ENCODE peak calls at places on chromosomes 1 and 21, in ten cellular contexts. One of them, this sample, is unnamed.

GRCh38 chr21:37073417-37074194 is 552 bp downstream of the TTC3 start:
- DNase-seq in H9: no peak
- DNase-seq in left ventricle myocardium inferior: peak
- DNase-seq in astrocyte of the spinal cord: peak
- DNase-seq in WERI-Rb-1: peak
- DNase-seq in kidney: peak
- DNase-seq in astrocyte of the cerebellum: no peak
- DNase-seq in astrocyte: peak
- DNase-seq in tibial nerve: no peak
- DNase-seq in WTC11: no peak
- DNase-seq in this sample: peak

GRCh38 chr1:10122926-10123325 is 87.4 kb upstream of the KIF1B start:
- DNase-seq in H9: no peak
- DNase-seq in astrocyte of the spinal cord: peak
- DNase-seq in left ventricle myocardium inferior: no peak
- DNase-seq in astrocyte of the cerebellum: peak
- DNase-seq in kidney: no peak
- DNase-seq in tibial nerve: no peak
- DNase-seq in WERI-Rb-1: no peak
- DNase-seq in astrocyte: peak
- DNase-seq in WTC11: no peak
- DNase-seq in this sample: no peak

GRCh38 chr21:39675595-39675994 is 62.9 kb downstream of the B3GALT5 start:
- DNase-seq in WERI-Rb-1: no peak
- DNase-seq in WTC11: peak
- DNase-seq in astrocyte: no peak
- DNase-seq in astrocyte of the spinal cord: no peak
- DNase-seq in kidney: no peak
- DNase-seq in left ventricle myocardium inferior: no peak
- DNase-seq in tibial nerve: no peak
- DNase-seq in H9: peak
- DNase-seq in astrocyte of the cerebellum: no peak
- DNase-seq in this sample: no peak

GRCh38 chr1:203204776-203205175 is 18.3 kb upstream of the CHI3L1 start:
- DNase-seq in kidney: no peak
- DNase-seq in astrocyte: no peak
- DNase-seq in left ventricle myocardium inferior: no peak
- DNase-seq in astrocyte of the spinal cord: no peak
- DNase-seq in WERI-Rb-1: peak
- DNase-seq in WTC11: no peak
- DNase-seq in astrocyte of the cerebellum: no peak
- DNase-seq in H9: no peak
- DNase-seq in tibial nerve: no peak
- DNase-seq in this sample: no peak

GRCh38 chr1:29827801-29828525 is 591.6 kb downstream of the PTPRU start:
- DNase-seq in WTC11: no peak
- DNase-seq in astrocyte of the cerebellum: no peak
- DNase-seq in tibial nerve: no peak
- DNase-seq in astrocyte of the spinal cord: no peak
- DNase-seq in left ventricle myocardium inferior: no peak
- DNase-seq in astrocyte: no peak
- DNase-seq in kidney: no peak
- DNase-seq in H9: no peak
- DNase-seq in WERI-Rb-1: no peak
- DNase-seq in this sample: no peak

GRCh38 chr1:116737855-116738318 is 16.3 kb upstream of the CD2 start:
- DNase-seq in kidney: no peak
- DNase-seq in WERI-Rb-1: no peak
- DNase-seq in astrocyte of the cerebellum: no peak
- DNase-seq in tibial nerve: no peak
- DNase-seq in WTC11: no peak
- DNase-seq in H9: no peak
- DNase-seq in astrocyte: no peak
- DNase-seq in left ventricle myocardium inferior: no peak
- DNase-seq in astrocyte of the spinal cord: no peak
- DNase-seq in this sample: no peak

GRCh38 chr1:216902669-216903388 is 179.6 kb upstream of the ESRRG start:
- DNase-seq in astrocyte of the spinal cord: peak
- DNase-seq in tibial nerve: no peak
- DNase-seq in WERI-Rb-1: no peak
- DNase-seq in WTC11: no peak
- DNase-seq in astrocyte: peak
- DNase-seq in kidney: no peak
- DNase-seq in astrocyte of the cerebellum: no peak
- DNase-seq in H9: no peak
- DNase-seq in left ventricle myocardium inferior: no peak
- DNase-seq in this sample: no peak

GRCh38 chr1:111742938-111743549 is 3.8 kb upstream of the INKA2 start:
- DNase-seq in astrocyte of the cerebellum: no peak
- DNase-seq in astrocyte: no peak
- DNase-seq in tibial nerve: no peak
- DNase-seq in WTC11: no peak
- DNase-seq in astrocyte of the spinal cord: no peak
- DNase-seq in left ventricle myocardium inferior: no peak
- DNase-seq in H9: no peak
- DNase-seq in WERI-Rb-1: no peak
- DNase-seq in kidney: no peak
- DNase-seq in this sample: no peak

GRCh38 chr21:31222142-31222541 is 121.9 kb downstream of the TIAM1 start:
- DNase-seq in tibial nerve: no peak
- DNase-seq in H9: no peak
- DNase-seq in astrocyte of the spinal cord: peak
- DNase-seq in WTC11: no peak
- DNase-seq in left ventricle myocardium inferior: no peak
- DNase-seq in WERI-Rb-1: no peak
- DNase-seq in kidney: no peak
- DNase-seq in astrocyte of the cerebellum: peak
- DNase-seq in astrocyte: peak
- DNase-seq in this sample: no peak

GRCh38 chr1:180530501-180530900 is 28.1 kb upstream of the ACBD6 start:
- DNase-seq in WERI-Rb-1: no peak
- DNase-seq in kidney: no peak
- DNase-seq in astrocyte: peak
- DNase-seq in WTC11: no peak
- DNase-seq in astrocyte of the spinal cord: peak
- DNase-seq in left ventricle myocardium inferior: no peak
- DNase-seq in tibial nerve: no peak
- DNase-seq in astrocyte of the cerebellum: no peak
- DNase-seq in H9: no peak
- DNase-seq in this sample: no peak

GRCh38 chr1:193579323-193579722 is 392.9 kb upstream of the B3GALT2 start:
- DNase-seq in WTC11: no peak
- DNase-seq in astrocyte of the spinal cord: no peak
- DNase-seq in tibial nerve: no peak
- DNase-seq in WERI-Rb-1: no peak
- DNase-seq in left ventricle myocardium inferior: no peak
- DNase-seq in astrocyte: no peak
- DNase-seq in H9: no peak
- DNase-seq in astrocyte of the cerebellum: no peak
- DNase-seq in kidney: no peak
- DNase-seq in this sample: no peak

GRCh38 chr1:50873458-50874187 is 86.4 kb downstream of the FAF1 start:
- DNase-seq in astrocyte of the spinal cord: peak
- DNase-seq in astrocyte of the cerebellum: peak
- DNase-seq in kidney: no peak
- DNase-seq in astrocyte: peak
- DNase-seq in WERI-Rb-1: peak
- DNase-seq in WTC11: peak
- DNase-seq in left ventricle myocardium inferior: peak
- DNase-seq in H9: peak
- DNase-seq in tibial nerve: peak
- DNase-seq in this sample: peak

GRCh38 chr1:109490934-109491302 is 3.0 kb upstream of the CYB561D1 start:
- DNase-seq in WTC11: no peak
- DNase-seq in H9: no peak
- DNase-seq in left ventricle myocardium inferior: no peak
- DNase-seq in astrocyte: no peak
- DNase-seq in WERI-Rb-1: no peak
- DNase-seq in tibial nerve: no peak
- DNase-seq in astrocyte of the spinal cord: no peak
- DNase-seq in kidney: no peak
- DNase-seq in astrocyte of the cerebellum: no peak
- DNase-seq in this sample: no peak

DNA sequence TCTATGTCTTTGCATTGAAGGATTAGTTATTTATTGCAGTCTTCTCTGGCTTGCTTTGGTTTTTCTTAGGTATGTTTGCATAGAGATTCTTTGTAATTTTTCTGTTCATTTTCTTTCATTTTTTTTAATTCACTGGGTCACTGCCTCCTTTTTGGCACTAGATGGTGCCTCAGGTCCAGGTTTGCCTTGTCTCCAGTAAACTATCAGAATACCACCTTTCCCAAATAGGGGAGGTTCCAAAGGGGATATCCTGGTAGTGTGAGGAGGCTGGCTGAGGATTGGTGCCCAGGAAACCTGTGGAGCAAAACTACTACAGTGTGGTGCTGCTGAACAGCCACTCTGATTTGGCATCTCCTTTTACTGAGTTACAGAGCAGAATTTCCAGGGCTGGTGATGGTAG is 257.1 kb downstream of the KCTD3 start:
- DNase-seq in tibial nerve: no peak
- DNase-seq in WERI-Rb-1: peak
- DNase-seq in WTC11: peak
- DNase-seq in astrocyte of the cerebellum: peak
- DNase-seq in astrocyte: no peak
- DNase-seq in left ventricle myocardium inferior: no peak
- DNase-seq in astrocyte of the spinal cord: peak
- DNase-seq in kidney: no peak
- DNase-seq in H9: peak
- DNase-seq in this sample: no peak
- TF ChIP-seq CTCF in tibial nerve: no peak
- TF ChIP-seq CTCF in WERI-Rb-1: peak
- TF ChIP-seq CTCF in WTC11: peak
- TF ChIP-seq CTCF in astrocyte of the cerebellum: peak
- TF ChIP-seq CTCF in astrocyte: peak
- TF ChIP-seq CTCF in left ventricle myocardium inferior: no peak
- TF ChIP-seq CTCF in astrocyte of the spinal cord: peak
- TF ChIP-seq CTCF in kidney: no peak
- TF ChIP-seq CTCF in H9: peak
- TF ChIP-seq CTCF in this sample: no peak

DNA sequence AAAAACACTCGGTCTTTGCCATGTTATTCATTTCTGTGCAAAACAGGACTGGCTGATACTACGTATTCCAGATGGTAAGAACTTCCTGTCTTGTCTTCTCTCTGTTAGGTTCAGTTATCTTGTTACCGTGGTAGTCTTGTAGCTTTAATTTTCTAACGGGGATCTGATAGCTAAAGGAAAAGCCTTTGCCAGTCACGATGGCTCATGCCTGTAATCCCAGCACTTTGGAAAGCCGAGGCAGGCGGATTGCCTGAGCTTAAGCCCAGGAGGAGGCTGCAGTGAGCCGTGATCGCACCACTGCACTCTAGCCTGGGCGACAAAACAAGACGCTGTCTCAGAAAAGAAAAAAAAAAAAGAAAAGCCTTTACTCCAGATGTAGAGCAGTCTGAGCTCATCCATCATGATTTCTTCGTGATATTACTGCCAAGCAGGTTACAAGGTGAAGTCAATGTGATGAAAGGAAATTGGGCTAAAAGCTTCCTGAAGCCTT is 11.1 kb upstream of the MSTO1 start:
- DNase-seq in astrocyte of the cerebellum: no peak
- DNase-seq in astrocyte: peak
- DNase-seq in WERI-Rb-1: peak
- DNase-seq in kidney: no peak
- DNase-seq in WTC11: no peak
- DNase-seq in tibial nerve: no peak
- DNase-seq in H9: peak
- DNase-seq in left ventricle myocardium inferior: no peak
- DNase-seq in astrocyte of the spinal cord: peak
- DNase-seq in this sample: no peak
- TF ChIP-seq CTCF in astrocyte of the cerebellum: no peak
- TF ChIP-seq CTCF in astrocyte: no peak
- TF ChIP-seq CTCF in WERI-Rb-1: peak
- TF ChIP-seq CTCF in kidney: no peak
- TF ChIP-seq CTCF in WTC11: no peak
- TF ChIP-seq CTCF in tibial nerve: no peak
- TF ChIP-seq CTCF in H9: peak
- TF ChIP-seq CTCF in left ventricle myocardium inferior: no peak
- TF ChIP-seq CTCF in astrocyte of the spinal cord: no peak
- TF ChIP-seq CTCF in this sample: no peak

GRCh38 chr1:157734328-157734727 is 33.8 kb upstream of the FCRL3 start:
- DNase-seq in astrocyte of the spinal cord: no peak
- DNase-seq in H9: no peak
- DNase-seq in tibial nerve: no peak
- DNase-seq in left ventricle myocardium inferior: no peak
- DNase-seq in astrocyte of the cerebellum: no peak
- DNase-seq in kidney: no peak
- DNase-seq in WTC11: no peak
- DNase-seq in astrocyte: no peak
- DNase-seq in WERI-Rb-1: no peak
- DNase-seq in this sample: no peak

DNA sequence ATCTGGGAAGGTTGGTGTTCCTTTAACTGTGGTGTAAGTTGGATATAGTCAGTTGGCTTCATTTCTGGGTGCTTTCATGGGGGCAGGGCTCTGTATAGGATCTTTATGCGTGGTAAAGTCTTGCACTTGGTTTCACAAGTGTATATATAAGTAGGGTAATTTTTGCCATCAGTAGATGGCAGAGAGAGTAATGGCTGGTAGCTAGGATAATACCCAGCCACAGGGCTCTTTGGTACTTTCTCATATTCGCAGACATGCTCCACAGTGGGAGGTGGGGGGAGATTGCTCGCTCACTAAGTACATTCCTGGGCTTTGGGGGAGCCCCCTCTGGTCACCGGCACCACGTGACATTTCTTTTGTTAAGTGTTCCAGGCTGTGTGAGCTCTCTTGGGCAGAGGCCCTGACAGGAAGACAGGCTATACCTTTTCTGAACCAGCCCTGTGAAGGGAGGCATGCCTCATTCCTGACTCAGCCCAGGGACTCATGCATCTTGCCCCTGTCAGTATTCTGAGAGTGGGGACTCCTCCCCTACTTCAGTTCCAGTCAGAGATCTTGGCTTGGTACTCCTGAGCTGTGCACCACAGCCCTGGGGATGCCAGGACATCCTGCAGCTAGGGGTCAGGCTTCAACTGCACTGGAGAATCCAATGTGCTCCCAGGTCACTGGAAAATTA is 37.6 kb downstream of the FCRL2 start:
- DNase-seq in kidney: no peak
- DNase-seq in astrocyte of the cerebellum: no peak
- DNase-seq in astrocyte of the spinal cord: no peak
- DNase-seq in H9: peak
- DNase-seq in left ventricle myocardium inferior: no peak
- DNase-seq in tibial nerve: no peak
- DNase-seq in WERI-Rb-1: no peak
- DNase-seq in WTC11: peak
- DNase-seq in astrocyte: no peak
- DNase-seq in this sample: no peak
- TF ChIP-seq CTCF in kidney: no peak
- TF ChIP-seq CTCF in astrocyte of the cerebellum: no peak
- TF ChIP-seq CTCF in astrocyte of the spinal cord: no peak
- TF ChIP-seq CTCF in H9: no peak
- TF ChIP-seq CTCF in left ventricle myocardium inferior: no peak
- TF ChIP-seq CTCF in tibial nerve: no peak
- TF ChIP-seq CTCF in WERI-Rb-1: no peak
- TF ChIP-seq CTCF in WTC11: no peak
- TF ChIP-seq CTCF in astrocyte: no peak
- TF ChIP-seq CTCF in this sample: no peak

DNA sequence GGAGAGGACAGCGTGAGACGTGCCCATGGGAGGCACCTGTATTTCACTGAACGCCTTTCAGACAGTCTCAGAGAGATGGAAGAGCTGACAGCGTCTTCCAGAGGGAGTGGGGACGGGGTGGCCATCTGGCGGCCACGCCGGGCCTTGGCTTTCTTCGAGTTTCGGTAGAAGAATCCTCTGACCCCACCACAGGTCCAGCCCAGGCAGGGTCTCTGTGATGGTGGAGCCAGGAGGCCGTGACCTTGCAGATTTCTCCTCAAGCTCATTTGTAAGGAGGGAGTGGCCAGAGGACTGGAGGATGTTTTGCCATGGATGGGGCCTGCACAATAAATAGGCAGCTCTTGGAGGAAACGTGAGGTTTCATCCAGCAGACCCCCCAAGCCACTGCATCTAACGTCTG is 47.5 kb upstream of the ADARB1 start:
- DNase-seq in astrocyte: no peak
- DNase-seq in astrocyte of the cerebellum: no peak
- DNase-seq in WERI-Rb-1: peak
- DNase-seq in kidney: no peak
- DNase-seq in astrocyte of the spinal cord: no peak
- DNase-seq in H9: no peak
- DNase-seq in WTC11: no peak
- DNase-seq in left ventricle myocardium inferior: no peak
- DNase-seq in tibial nerve: no peak
- DNase-seq in this sample: no peak
- TF ChIP-seq CTCF in astrocyte: no peak
- TF ChIP-seq CTCF in astrocyte of the cerebellum: no peak
- TF ChIP-seq CTCF in WERI-Rb-1: peak
- TF ChIP-seq CTCF in kidney: no peak
- TF ChIP-seq CTCF in astrocyte of the spinal cord: no peak
- TF ChIP-seq CTCF in H9: peak
- TF ChIP-seq CTCF in WTC11: no peak
- TF ChIP-seq CTCF in left ventricle myocardium inferior: no peak
- TF ChIP-seq CTCF in tibial nerve: no peak
- TF ChIP-seq CTCF in this sample: no peak